ENCODE peak calls at places on chromosomes 1 and 21, in four cellular contexts. One of them, this sample, is unnamed.

GRCh38 chr1:241612533-241613505 is 27.4 kb downstream of the CHML start:
- DNase-seq in HEK293T: no peak
- DNase-seq in K562: peak; percentile 35
- DNase-seq in HepG2: no peak
- DNase-seq in this sample: no peak

GRCh38 chr21:29258626-29259335 is 39.9 kb upstream of the BACH1 start:
- DNase-seq in HEK293T: no peak
- DNase-seq in K562: no peak
- DNase-seq in HepG2: peak; percentile 20
- DNase-seq in this sample: no peak

GRCh38 chr1:82517586-82517985 is 716.9 kb downstream of the ADGRL2 start:
- DNase-seq in HEK293T: peak; percentile 12
- DNase-seq in K562: no peak
- DNase-seq in HepG2: no peak
- DNase-seq in this sample: peak; percentile 40

GRCh38 chr1:35807614-35808375 is at the start of gene AGO4:
- DNase-seq in HEK293T: peak; percentile 69
- DNase-seq in K562: peak; percentile 56
- DNase-seq in HepG2: peak; percentile 53
- DNase-seq in this sample: peak; percentile 68

GRCh38 chr21:39097981-39098380 is 85.3 kb downstream of the PSMG1 start:
- DNase-seq in HEK293T: no peak
- DNase-seq in K562: no peak
- DNase-seq in HepG2: no peak
- DNase-seq in this sample: no peak

GRCh38 chr1:117641536-117641935 is 35.7 kb downstream of the TENT5C start:
- DNase-seq in HEK293T: no peak
- DNase-seq in K562: no peak
- DNase-seq in HepG2: no peak
- DNase-seq in this sample: no peak

GRCh38 chr1:9451086-9451485 is 88.2 kb upstream of the SLC25A33 start:
- DNase-seq in HEK293T: no peak
- DNase-seq in K562: no peak
- DNase-seq in HepG2: no peak
- DNase-seq in this sample: no peak

GRCh38 chr1:205182930-205183329 is 28.6 kb downstream of the DSTYK start:
- DNase-seq in HEK293T: no peak
- DNase-seq in K562: no peak
- DNase-seq in HepG2: no peak
- DNase-seq in this sample: no peak

GRCh38 chr1:155127105-155127671 is 488 bp upstream of the EFNA1 start:
- DNase-seq in HEK293T: peak; percentile 50
- DNase-seq in K562: peak; percentile 41
- DNase-seq in HepG2: peak; percentile 99
- DNase-seq in this sample: peak; percentile 39

GRCh38 chr21:33963848-33964555 is 48.4 kb upstream of the ATP5PO start:
- DNase-seq in HEK293T: no peak
- DNase-seq in K562: no peak
- DNase-seq in HepG2: no peak
- DNase-seq in this sample: no peak

GRCh38 chr21:45417256-45417950 is 12.4 kb downstream of the COL18A1 start:
- DNase-seq in HEK293T: no peak
- DNase-seq in K562: no peak
- DNase-seq in HepG2: no peak
- DNase-seq in this sample: peak; percentile 7

GRCh38 chr1:160428655-160429054 is 28.3 kb downstream of the VANGL2 start:
- DNase-seq in HEK293T: peak; percentile 66
- DNase-seq in K562: peak; percentile 74
- DNase-seq in HepG2: no peak
- DNase-seq in this sample: peak; percentile 46

GRCh38 chr1:109975718-109976117 is 8.8 kb upstream of the AHCYL1 start:
- DNase-seq in HEK293T: no peak
- DNase-seq in K562: no peak
- DNase-seq in HepG2: peak; percentile 18
- DNase-seq in this sample: no peak

GRCh38 chr1:56416385-56416972 is 162.9 kb downstream of the PLPP3 start:
- DNase-seq in HEK293T: no peak
- DNase-seq in K562: no peak
- DNase-seq in HepG2: peak; percentile 58
- DNase-seq in this sample: no peak

GRCh38 chr1:36008546-36009197 is 75.2 kb upstream of the TEKT2 start:
- DNase-seq in HEK293T: no peak
- DNase-seq in K562: no peak
- DNase-seq in HepG2: peak; percentile 12
- DNase-seq in this sample: no peak

GRCh38 chr1:23664837-23665795 is 26.5 kb upstream of the RPL11 start:
- DNase-seq in HEK293T: peak; percentile 53
- DNase-seq in K562: peak; percentile 62
- DNase-seq in HepG2: peak; percentile 32
- DNase-seq in this sample: peak; percentile 16

GRCh38 chr1:185813401-185813979 is 79.3 kb downstream of the HMCN1 start:
- DNase-seq in HEK293T: peak; percentile 37
- DNase-seq in K562: peak; percentile 69
- DNase-seq in HepG2: peak; percentile 24
- DNase-seq in this sample: no peak

GRCh38 chr1:60821156-60821555 is 261.2 kb upstream of the NFIA start:
- DNase-seq in HEK293T: no peak
- DNase-seq in K562: no peak
- DNase-seq in HepG2: no peak
- DNase-seq in this sample: no peak

GRCh38 chr1:76170114-76170513 is 95.6 kb downstream of the ST6GALNAC3 start:
- DNase-seq in HEK293T: no peak
- DNase-seq in K562: no peak
- DNase-seq in HepG2: no peak
- DNase-seq in this sample: no peak

GRCh38 chr1:174964261-174964984 is 35.3 kb upstream of the CACYBP start:
- DNase-seq in HEK293T: no peak
- DNase-seq in K562: peak; percentile 90
- DNase-seq in HepG2: no peak
- DNase-seq in this sample: no peak

GRCh38 chr1:184569106-184569505 is 182.3 kb downstream of the C1orf21 start:
- DNase-seq in HEK293T: no peak
- DNase-seq in K562: no peak
- DNase-seq in HepG2: no peak
- DNase-seq in this sample: no peak

GRCh38 chr1:118960567-118961136 is 27.5 kb downstream of the TBX15 start:
- DNase-seq in HEK293T: no peak
- DNase-seq in K562: peak; percentile 55
- DNase-seq in HepG2: peak; percentile 100
- DNase-seq in this sample: no peak

GRCh38 chr1:24027838-24028468 is 47.8 kb upstream of the SRSF10 start:
- DNase-seq in HEK293T: no peak
- DNase-seq in K562: peak; percentile 32
- DNase-seq in HepG2: peak; percentile 60
- DNase-seq in this sample: no peak

GRCh38 chr21:35417762-35418161 is 368.7 kb upstream of the RUNX1 start:
- DNase-seq in HEK293T: no peak
- DNase-seq in K562: no peak
- DNase-seq in HepG2: no peak
- DNase-seq in this sample: no peak

GRCh38 chr1:224430511-224431113 is 4.0 kb downstream of the WDR26 start:
- DNase-seq in HEK293T: no peak
- DNase-seq in K562: peak; percentile 78
- DNase-seq in HepG2: peak; percentile 55
- DNase-seq in this sample: no peak

GRCh38 chr1:84225636-84226035 is 75.9 kb upstream of the SAMD13 start:
- DNase-seq in HEK293T: no peak
- DNase-seq in K562: peak; percentile 15
- DNase-seq in HepG2: no peak
- DNase-seq in this sample: no peak

GRCh38 chr1:90719321-90720136 is 2.4 kb upstream of the BARHL2 start:
- DNase-seq in HEK293T: no peak
- DNase-seq in K562: no peak
- DNase-seq in HepG2: no peak
- DNase-seq in this sample: no peak

GRCh38 chr1:246597340-246597739 is 31.1 kb downstream of the CNST start:
- DNase-seq in HEK293T: no peak
- DNase-seq in K562: no peak
- DNase-seq in HepG2: peak; percentile 18
- DNase-seq in this sample: no peak

GRCh38 chr1:165683848-165684485 is 14.4 kb downstream of the ALDH9A1 start:
- DNase-seq in HEK293T: no peak
- DNase-seq in K562: no peak
- DNase-seq in HepG2: no peak
- DNase-seq in this sample: no peak

GRCh38 chr1:76577818-76578185 is 289.5 kb upstream of the ST6GALNAC5 start:
- DNase-seq in HEK293T: no peak
- DNase-seq in K562: no peak
- DNase-seq in HepG2: no peak
- DNase-seq in this sample: no peak

GRCh38 chr1:205286335-205286950 is 35.1 kb downstream of the NUAK2 start:
- DNase-seq in HEK293T: no peak
- DNase-seq in K562: no peak
- DNase-seq in HepG2: no peak
- DNase-seq in this sample: no peak

GRCh38 chr21:31343680-31344480 is at the start of gene TIAM1:
- DNase-seq in HEK293T: peak; percentile 71
- DNase-seq in K562: no peak
- DNase-seq in HepG2: no peak
- DNase-seq in this sample: peak; percentile 49

GRCh38 chr1:192756314-192756713 is 52.5 kb upstream of the RGS2 start:
- DNase-seq in HEK293T: no peak
- DNase-seq in K562: peak; percentile 30
- DNase-seq in HepG2: no peak
- DNase-seq in this sample: no peak

GRCh38 chr1:110383311-110383990 is 7.4 kb downstream of the SLC16A4 start:
- DNase-seq in HEK293T: no peak
- DNase-seq in K562: peak; percentile 16
- DNase-seq in HepG2: no peak
- DNase-seq in this sample: no peak

GRCh38 chr1:238558156-238558555 is 667.4 kb upstream of the ZP4 start:
- DNase-seq in HEK293T: no peak
- DNase-seq in K562: no peak
- DNase-seq in HepG2: no peak
- DNase-seq in this sample: no peak

GRCh38 chr1:70487910-70488665 is 77.0 kb downstream of the CTH start:
- DNase-seq in HEK293T: peak; percentile 71
- DNase-seq in K562: peak; percentile 72
- DNase-seq in HepG2: peak; percentile 43
- DNase-seq in this sample: peak; percentile 47

GRCh38 chr1:21944261-21945074 is 7.4 kb upstream of the HSPG2 start:
- DNase-seq in HEK293T: no peak
- DNase-seq in K562: no peak
- DNase-seq in HepG2: no peak
- DNase-seq in this sample: peak; percentile 59

GRCh38 chr1:156394835-156395461 is 25.9 kb downstream of the RHBG start:
- DNase-seq in HEK293T: no peak
- DNase-seq in K562: no peak
- DNase-seq in HepG2: no peak
- DNase-seq in this sample: no peak

GRCh38 chr1:30879126-30879786 is 29.3 kb downstream of the SDC3 start:
- DNase-seq in HEK293T: no peak
- DNase-seq in K562: no peak
- DNase-seq in HepG2: no peak
- DNase-seq in this sample: no peak
- TF ChIP-seq ELF4 in HEK293T: no peak
- TF ChIP-seq ELF4 in K562: no peak
- TF ChIP-seq ELF4 in HepG2: no peak
- TF ChIP-seq ELF4 in this sample: no peak

GRCh38 chr1:212970085-212970484 is 19.7 kb downstream of the VASH2 start:
- DNase-seq in HEK293T: no peak
- DNase-seq in K562: no peak
- DNase-seq in HepG2: no peak
- DNase-seq in this sample: no peak
- TF ChIP-seq ELF4 in HEK293T: no peak
- TF ChIP-seq ELF4 in K562: no peak
- TF ChIP-seq ELF4 in HepG2: no peak
- TF ChIP-seq ELF4 in this sample: no peak

DNA sequence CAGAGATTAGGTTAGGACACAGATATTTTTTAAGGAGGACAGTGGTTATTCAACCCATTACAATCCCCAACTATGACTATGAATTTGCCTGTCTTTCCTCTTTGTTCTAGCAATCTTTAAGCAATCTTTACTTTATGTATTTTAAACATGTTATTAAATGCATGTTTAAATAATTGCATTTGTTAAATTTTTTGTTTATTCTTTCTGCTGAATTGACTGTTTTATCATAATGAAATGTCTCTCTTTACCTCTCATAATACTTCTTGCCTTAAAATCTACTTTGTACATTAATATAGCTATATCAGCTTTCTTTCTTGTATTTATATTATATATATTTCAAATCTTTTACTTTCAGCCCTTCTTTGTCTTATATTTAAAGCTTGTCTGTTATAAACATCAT is 46.1 kb downstream of the CR1L start:
- DNase-seq in HEK293T: no peak
- DNase-seq in K562: no peak
- DNase-seq in HepG2: no peak
- DNase-seq in this sample: no peak
- TF ChIP-seq ELF4 in HEK293T: no peak
- TF ChIP-seq ELF4 in K562: no peak
- TF ChIP-seq ELF4 in HepG2: no peak
- TF ChIP-seq ELF4 in this sample: no peak

GRCh38 chr21:25934771-25935224 is 200.0 kb downstream of the GABPA start:
- DNase-seq in HEK293T: no peak
- DNase-seq in K562: no peak
- DNase-seq in HepG2: peak; percentile 44
- DNase-seq in this sample: no peak
- TF ChIP-seq ELF4 in HEK293T: no peak
- TF ChIP-seq ELF4 in K562: no peak
- TF ChIP-seq ELF4 in HepG2: no peak
- TF ChIP-seq ELF4 in this sample: no peak

GRCh38 chr1:113452921-113453770 is 62.8 kb downstream of the MAGI3 start:
- DNase-seq in HEK293T: peak; percentile 31
- DNase-seq in K562: peak; percentile 40
- DNase-seq in HepG2: peak; percentile 32
- DNase-seq in this sample: peak; percentile 12
- TF ChIP-seq ELF4 in HEK293T: no peak
- TF ChIP-seq ELF4 in K562: no peak
- TF ChIP-seq ELF4 in HepG2: no peak
- TF ChIP-seq ELF4 in this sample: no peak

GRCh38 chr1:3193811-3194210 is 124.8 kb downstream of the PRDM16 start:
- DNase-seq in HEK293T: no peak
- DNase-seq in K562: no peak
- DNase-seq in HepG2: no peak
- DNase-seq in this sample: no peak
- TF ChIP-seq ELF4 in HEK293T: no peak
- TF ChIP-seq ELF4 in K562: no peak
- TF ChIP-seq ELF4 in HepG2: no peak
- TF ChIP-seq ELF4 in this sample: no peak

GRCh38 chr1:27504588-27505419 is 14.8 kb upstream of the WASF2 start:
- DNase-seq in HEK293T: peak; percentile 24
- DNase-seq in K562: peak; percentile 57
- DNase-seq in HepG2: peak; percentile 92
- DNase-seq in this sample: peak; percentile 58
- TF ChIP-seq ELF4 in HEK293T: no peak
- TF ChIP-seq ELF4 in K562: no peak
- TF ChIP-seq ELF4 in HepG2: no peak
- TF ChIP-seq ELF4 in this sample: no peak

DNA sequence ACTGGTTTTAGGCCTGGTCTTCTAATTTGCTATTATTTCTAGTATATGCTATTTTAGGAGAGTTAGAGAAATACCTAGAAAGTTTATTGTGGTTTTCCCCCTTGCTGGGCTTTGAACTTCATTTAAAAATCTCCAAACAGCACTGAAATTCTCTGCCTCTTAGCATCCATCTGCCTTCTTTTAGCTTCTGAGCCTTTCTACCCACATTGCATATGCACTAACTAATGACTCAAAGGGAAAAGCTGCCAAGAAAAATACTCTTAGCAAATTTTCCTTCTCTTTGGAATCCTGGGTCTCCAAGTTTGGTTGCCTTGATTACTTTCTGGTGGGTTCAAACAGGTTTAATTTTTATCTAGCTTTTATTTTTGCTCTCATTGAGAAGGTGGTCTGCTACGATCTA is 408.4 kb upstream of the PTBP2 start:
- DNase-seq in HEK293T: no peak
- DNase-seq in K562: no peak
- DNase-seq in HepG2: no peak
- DNase-seq in this sample: no peak
- TF ChIP-seq ELF4 in HEK293T: no peak
- TF ChIP-seq ELF4 in K562: no peak
- TF ChIP-seq ELF4 in HepG2: no peak
- TF ChIP-seq ELF4 in this sample: no peak